ENCODE peak calls at places on chromosomes 5 and 9, in six cellular contexts. One of them, this sample, is unnamed.

GRCh38 chr9:35690447-35691324 is 961 bp upstream of the TPM2 start:
- DNase-seq in breast epithelium: peak; percentile 81
- DNase-seq in sigmoid colon: peak; percentile 97
- DNase-seq in transverse colon: peak; percentile 79
- DNase-seq in GM12878: no peak
- DNase-seq in NB4: peak; percentile 64
- DNase-seq in this sample: peak; percentile 14

GRCh38 chr5:127187711-127188110 is 102.9 kb upstream of the MEGF10 start:
- DNase-seq in breast epithelium: no peak
- DNase-seq in transverse colon: no peak
- DNase-seq in GM12878: no peak
- DNase-seq in sigmoid colon: no peak
- DNase-seq in NB4: no peak
- DNase-seq in this sample: no peak

GRCh38 chr9:21801683-21802417 is 586 bp upstream of the MTAP start:
- DNase-seq in transverse colon: peak; percentile 74
- DNase-seq in sigmoid colon: peak; percentile 92
- DNase-seq in breast epithelium: peak; percentile 89
- DNase-seq in GM12878: no peak
- DNase-seq in NB4: no peak
- DNase-seq in this sample: peak; percentile 55

GRCh38 chr9:106324596-106325280 is 538.2 kb upstream of the ZNF462 start:
- DNase-seq in breast epithelium: no peak
- DNase-seq in sigmoid colon: no peak
- DNase-seq in GM12878: no peak
- DNase-seq in transverse colon: no peak
- DNase-seq in NB4: no peak
- DNase-seq in this sample: no peak

GRCh38 chr5:160213537-160213936 is 15.8 kb upstream of the FABP6 start:
- DNase-seq in breast epithelium: no peak
- DNase-seq in GM12878: no peak
- DNase-seq in transverse colon: no peak
- DNase-seq in sigmoid colon: no peak
- DNase-seq in NB4: no peak
- DNase-seq in this sample: no peak

GRCh38 chr9:19464764-19465570 is 56.2 kb downstream of the ACER2 start:
- DNase-seq in GM12878: no peak
- DNase-seq in transverse colon: peak; percentile 77
- DNase-seq in NB4: peak; percentile 80
- DNase-seq in breast epithelium: peak; percentile 30
- DNase-seq in sigmoid colon: peak; percentile 90
- DNase-seq in this sample: peak; percentile 76

GRCh38 chr5:39570418-39571027 is 145.7 kb upstream of the DAB2 start:
- DNase-seq in GM12878: no peak
- DNase-seq in sigmoid colon: no peak
- DNase-seq in breast epithelium: no peak
- DNase-seq in transverse colon: no peak
- DNase-seq in NB4: peak; percentile 41
- DNase-seq in this sample: peak; percentile 18

GRCh38 chr9:93951655-93952118 is 3.5 kb downstream of the BARX1 start:
- DNase-seq in NB4: no peak
- DNase-seq in GM12878: no peak
- DNase-seq in sigmoid colon: peak; percentile 48
- DNase-seq in transverse colon: no peak
- DNase-seq in breast epithelium: no peak
- DNase-seq in this sample: no peak

GRCh38 chr9:70988551-70988950 is 132.9 kb downstream of the TRPM3 start:
- DNase-seq in sigmoid colon: no peak
- DNase-seq in GM12878: no peak
- DNase-seq in NB4: no peak
- DNase-seq in transverse colon: no peak
- DNase-seq in breast epithelium: no peak
- DNase-seq in this sample: no peak

GRCh38 chr5:76723266-76723665 is 7.3 kb downstream of the F2R start:
- DNase-seq in sigmoid colon: no peak
- DNase-seq in GM12878: no peak
- DNase-seq in transverse colon: no peak
- DNase-seq in NB4: no peak
- DNase-seq in breast epithelium: no peak
- DNase-seq in this sample: no peak

GRCh38 chr5:19795218-19795617 is 192.8 kb downstream of the CDH18 start:
- DNase-seq in sigmoid colon: no peak
- DNase-seq in GM12878: no peak
- DNase-seq in breast epithelium: no peak
- DNase-seq in NB4: no peak
- DNase-seq in transverse colon: no peak
- DNase-seq in this sample: no peak

GRCh38 chr5:95816341-95816740 is 6.2 kb downstream of the GLRX start:
- DNase-seq in sigmoid colon: no peak
- DNase-seq in transverse colon: no peak
- DNase-seq in breast epithelium: no peak
- DNase-seq in GM12878: no peak
- DNase-seq in NB4: no peak
- DNase-seq in this sample: no peak

GRCh38 chr5:154465169-154465568 is 12.9 kb downstream of the HAND1 start:
- DNase-seq in GM12878: no peak
- DNase-seq in transverse colon: no peak
- DNase-seq in NB4: peak; percentile 81
- DNase-seq in sigmoid colon: no peak
- DNase-seq in breast epithelium: no peak
- DNase-seq in this sample: no peak

GRCh38 chr9:107269254-107269653 is 13.8 kb upstream of the RAD23B start:
- DNase-seq in transverse colon: no peak
- DNase-seq in NB4: no peak
- DNase-seq in sigmoid colon: no peak
- DNase-seq in breast epithelium: no peak
- DNase-seq in GM12878: no peak
- DNase-seq in this sample: no peak

GRCh38 chr9:4139201-4139600 is 160.7 kb downstream of the GLIS3 start:
- DNase-seq in NB4: no peak
- DNase-seq in GM12878: no peak
- DNase-seq in transverse colon: no peak
- DNase-seq in sigmoid colon: no peak
- DNase-seq in breast epithelium: no peak
- DNase-seq in this sample: no peak

GRCh38 chr5:18811616-18812015 is 1176.4 kb downstream of the CDH18 start:
- DNase-seq in transverse colon: no peak
- DNase-seq in NB4: no peak
- DNase-seq in GM12878: no peak
- DNase-seq in sigmoid colon: no peak
- DNase-seq in breast epithelium: no peak
- DNase-seq in this sample: no peak

GRCh38 chr5:84450617-84451414 is 66.1 kb upstream of the EDIL3 start:
- DNase-seq in NB4: no peak
- DNase-seq in GM12878: no peak
- DNase-seq in breast epithelium: no peak
- DNase-seq in sigmoid colon: no peak
- DNase-seq in transverse colon: no peak
- DNase-seq in this sample: no peak

GRCh38 chr9:121399883-121400607 is 30.0 kb upstream of the STOM start:
- DNase-seq in NB4: peak; percentile 80
- DNase-seq in sigmoid colon: no peak
- DNase-seq in GM12878: peak; percentile 26
- DNase-seq in transverse colon: no peak
- DNase-seq in breast epithelium: no peak
- DNase-seq in this sample: peak; percentile 89

GRCh38 chr5:143440448-143441102 is 37.1 kb upstream of the NR3C1 start:
- DNase-seq in NB4: no peak
- DNase-seq in breast epithelium: no peak
- DNase-seq in transverse colon: no peak
- DNase-seq in sigmoid colon: no peak
- DNase-seq in GM12878: no peak
- DNase-seq in this sample: no peak

GRCh38 chr9:114082017-114082735 is 4.1 kb upstream of the AMBP start:
- DNase-seq in sigmoid colon: peak; percentile 94
- DNase-seq in transverse colon: peak; percentile 92
- DNase-seq in GM12878: peak; percentile 25
- DNase-seq in breast epithelium: peak; percentile 87
- DNase-seq in NB4: peak; percentile 82
- DNase-seq in this sample: peak; percentile 84

GRCh38 chr5:11619339-11620028 is 284.8 kb downstream of the CTNND2 start:
- DNase-seq in breast epithelium: no peak
- DNase-seq in sigmoid colon: no peak
- DNase-seq in NB4: peak; percentile 31
- DNase-seq in transverse colon: no peak
- DNase-seq in GM12878: no peak
- DNase-seq in this sample: no peak

GRCh38 chr5:43120720-43121564 is at the start of gene ZNF131:
- DNase-seq in breast epithelium: peak; percentile 96
- DNase-seq in GM12878: peak; percentile 87
- DNase-seq in sigmoid colon: peak; percentile 98
- DNase-seq in transverse colon: peak; percentile 97
- DNase-seq in NB4: peak; percentile 99
- DNase-seq in this sample: peak; percentile 99
- TF ChIP-seq POLR2A in breast epithelium: no peak
- TF ChIP-seq POLR2A in GM12878: peak; percentile 87
- TF ChIP-seq POLR2A in sigmoid colon: no peak
- TF ChIP-seq POLR2A in transverse colon: peak; percentile 87
- TF ChIP-seq POLR2A in NB4: peak; percentile 94
- TF ChIP-seq POLR2A in this sample: peak; percentile 89

GRCh38 chr9:123475407-123475806 is 119.4 kb downstream of the CRB2 start:
- DNase-seq in GM12878: no peak
- DNase-seq in breast epithelium: no peak
- DNase-seq in NB4: no peak
- DNase-seq in transverse colon: no peak
- DNase-seq in sigmoid colon: peak; percentile 11
- DNase-seq in this sample: no peak

GRCh38 chr9:123471843-123472570 is 116.0 kb downstream of the CRB2 start:
- DNase-seq in breast epithelium: no peak
- DNase-seq in transverse colon: no peak
- DNase-seq in GM12878: no peak
- DNase-seq in sigmoid colon: no peak
- DNase-seq in NB4: peak; percentile 10
- DNase-seq in this sample: no peak

GRCh38 chr9:123470991-123471770 is 115.2 kb downstream of the CRB2 start:
- DNase-seq in GM12878: no peak
- DNase-seq in transverse colon: no peak
- DNase-seq in NB4: peak; percentile 6
- DNase-seq in sigmoid colon: no peak
- DNase-seq in breast epithelium: no peak
- DNase-seq in this sample: no peak

GRCh38 chr9:123470121-123470851 is 114.3 kb downstream of the CRB2 start:
- DNase-seq in breast epithelium: no peak
- DNase-seq in GM12878: no peak
- DNase-seq in NB4: peak; percentile 73
- DNase-seq in transverse colon: no peak
- DNase-seq in sigmoid colon: no peak
- DNase-seq in this sample: no peak

DNA sequence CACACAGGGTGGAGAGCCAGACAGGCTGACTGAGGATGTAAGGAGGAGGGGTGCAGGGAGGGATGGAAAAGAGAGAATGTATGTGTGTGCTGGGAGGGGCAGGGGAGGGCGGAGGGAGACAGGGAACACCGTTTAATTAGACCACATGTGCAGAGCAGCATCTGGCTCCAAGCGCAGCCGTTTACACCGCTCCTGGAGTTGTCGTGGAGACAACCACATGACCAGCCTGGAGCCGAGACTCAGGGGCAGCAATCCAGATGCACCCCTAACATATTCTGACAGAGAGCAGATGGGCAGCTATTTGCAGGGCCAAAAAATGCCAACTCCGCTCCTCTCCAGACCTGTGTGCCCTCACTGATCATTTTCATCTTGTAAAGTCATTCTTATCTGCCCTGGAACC is 117.2 kb downstream of the CRB2 start:
- DNase-seq in NB4: no peak
- DNase-seq in GM12878: no peak
- DNase-seq in transverse colon: no peak
- DNase-seq in breast epithelium: no peak
- DNase-seq in sigmoid colon: no peak
- DNase-seq in this sample: no peak
- TF ChIP-seq POLR2A in NB4: no peak
- TF ChIP-seq POLR2A in GM12878: no peak
- TF ChIP-seq POLR2A in transverse colon: no peak
- TF ChIP-seq POLR2A in breast epithelium: no peak
- TF ChIP-seq POLR2A in sigmoid colon: no peak
- TF ChIP-seq POLR2A in this sample: no peak

DNA sequence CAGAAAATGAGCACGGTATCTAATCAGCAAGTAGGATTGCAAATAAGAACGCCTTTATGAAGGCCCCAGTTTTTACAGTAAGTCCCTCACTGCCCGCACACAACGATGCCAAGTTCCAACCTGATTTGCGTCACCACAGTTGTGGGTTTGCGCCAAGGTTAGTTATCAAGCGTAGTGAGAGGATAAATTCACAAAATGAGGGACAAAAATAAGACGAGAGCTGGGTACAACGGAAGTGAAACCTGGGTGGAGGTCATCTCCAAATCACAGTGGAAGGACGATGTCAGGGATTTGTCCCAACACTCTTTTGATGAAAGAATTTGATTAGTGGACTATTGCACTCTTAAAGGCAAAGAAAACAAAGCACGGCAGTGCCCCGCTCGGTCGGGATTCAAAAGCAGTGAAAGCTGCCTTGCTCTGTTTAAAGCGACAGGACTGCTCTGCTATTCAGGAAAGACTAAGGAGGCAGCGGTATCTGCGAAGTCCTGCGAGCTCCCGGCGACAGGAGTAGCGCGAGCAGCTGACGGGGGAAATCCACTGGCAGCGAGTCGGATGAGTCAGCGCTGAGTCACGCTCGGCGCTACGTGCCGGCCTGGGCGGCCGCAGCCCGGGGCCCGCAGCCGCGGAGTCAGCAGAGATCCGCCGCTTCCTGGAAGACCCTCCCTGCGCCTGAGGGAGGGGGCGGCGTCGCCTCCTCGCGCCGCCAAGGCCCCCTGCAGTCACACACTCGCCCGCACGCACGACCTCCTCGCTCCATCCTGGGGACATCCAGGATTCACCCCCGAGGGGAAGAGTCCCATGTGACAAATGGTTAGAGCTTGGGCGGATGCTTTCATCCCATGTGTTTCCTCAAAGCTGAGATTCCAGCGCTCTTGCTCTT is 102.8 kb downstream of the ARRDC3 start:
- DNase-seq in sigmoid colon: peak; percentile 97
- DNase-seq in transverse colon: peak; percentile 92
- DNase-seq in NB4: peak; percentile 93
- DNase-seq in breast epithelium: peak; percentile 86
- DNase-seq in GM12878: peak; percentile 65
- DNase-seq in this sample: peak; percentile 84
- TF ChIP-seq POLR2A in sigmoid colon: peak; percentile 52
- TF ChIP-seq POLR2A in transverse colon: peak; percentile 74
- TF ChIP-seq POLR2A in NB4: no peak
- TF ChIP-seq POLR2A in breast epithelium: peak; percentile 6
- TF ChIP-seq POLR2A in GM12878: peak; percentile 65
- TF ChIP-seq POLR2A in this sample: peak; percentile 43

GRCh38 chr5:149206524-149207141 is 65.0 kb upstream of the AFAP1L1 start:
- DNase-seq in NB4: no peak
- DNase-seq in breast epithelium: no peak
- DNase-seq in GM12878: no peak
- DNase-seq in transverse colon: no peak
- DNase-seq in sigmoid colon: no peak
- DNase-seq in this sample: no peak
- TF ChIP-seq POLR2A in NB4: no peak
- TF ChIP-seq POLR2A in breast epithelium: no peak
- TF ChIP-seq POLR2A in GM12878: no peak
- TF ChIP-seq POLR2A in transverse colon: no peak
- TF ChIP-seq POLR2A in sigmoid colon: no peak
- TF ChIP-seq POLR2A in this sample: no peak

DNA sequence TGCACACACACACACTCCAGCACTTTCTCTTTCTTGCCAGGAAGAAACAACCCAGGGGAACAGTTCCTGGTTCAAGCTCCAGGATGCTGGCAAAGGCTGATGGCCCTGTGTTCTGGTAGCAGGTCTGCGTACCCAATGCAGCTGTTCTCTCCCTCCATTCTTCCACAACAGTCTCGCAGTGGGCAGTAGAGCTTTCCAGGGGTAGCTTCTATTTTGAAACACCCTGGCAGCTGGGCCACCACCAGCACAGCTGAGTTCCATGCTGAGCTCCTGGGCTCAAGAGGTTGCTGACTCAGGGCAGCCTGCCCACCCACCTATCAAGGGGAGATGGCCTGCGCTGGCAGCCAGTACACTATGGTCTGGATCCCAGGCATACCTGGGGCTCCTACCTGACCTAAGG is 4.7 kb downstream of the VDAC1 start:
- DNase-seq in breast epithelium: no peak
- DNase-seq in sigmoid colon: no peak
- DNase-seq in NB4: no peak
- DNase-seq in GM12878: no peak
- DNase-seq in transverse colon: no peak
- DNase-seq in this sample: no peak
- TF ChIP-seq POLR2A in breast epithelium: no peak
- TF ChIP-seq POLR2A in sigmoid colon: no peak
- TF ChIP-seq POLR2A in NB4: no peak
- TF ChIP-seq POLR2A in GM12878: peak; percentile 52
- TF ChIP-seq POLR2A in transverse colon: no peak
- TF ChIP-seq POLR2A in this sample: no peak